ENCODE peak calls at places on chromosomes 7 and 10, in ten cellular contexts. L is 8988T, V is frontal cortex, S is endothelial cell, X is myocyte, R is NCI-H1694 treated with DMSO at 0.1 percent for 48 hours, Z is skeletal muscle cell, G is mesendoderm, E is brain microvascular endothelial cell, W is ELR. H is an unnamed sample.

GRCh38 chr7:100157334-100158228 is 942 bp downstream of the TRAPPC14 start:
- DNase-seq in G (peak; percentile 89), R (no peak), L (peak; percentile 34), X (peak; percentile 50), V (peak; percentile 58), Z (peak; percentile 15), W (peak; percentile 82), S (peak; percentile 39), E (no peak), H (peak; percentile 77)

GRCh38 chr7:68760556-68760955 is 837.7 kb upstream of the AUTS2 start:
- DNase-seq in G (no peak), S (no peak), Z (no peak), V (no peak), X (no peak), W (no peak), L (no peak), E (no peak), R (no peak), H (no peak)

GRCh38 chr7:87580636-87581035 is 20.0 kb downstream of the ABCB1 start:
- DNase-seq in R (no peak), Z (no peak), X (no peak), V (no peak), E (no peak), W (no peak), S (no peak), L (no peak), G (no peak), H (no peak)

GRCh38 chr10:14784459-14785055 is 9.9 kb upstream of the FAM107B start:
- DNase-seq in G (no peak), W (no peak), E (no peak), L (no peak), Z (no peak), S (no peak), R (no peak), V (no peak), X (no peak), H (no peak)

GRCh38 chr10:132208489-132209050 is 21.8 kb downstream of the DPYSL4 start:
- DNase-seq in G (no peak), V (no peak), R (no peak), X (peak; percentile 73), E (no peak), L (no peak), W (no peak), Z (no peak), S (no peak), H (peak; percentile 33)

GRCh38 chr7:35380739-35381224 is 126.9 kb upstream of the TBX20 start:
- DNase-seq in Z (no peak), W (no peak), G (no peak), V (no peak), X (no peak), S (no peak), R (no peak), L (no peak), E (no peak), H (no peak)

GRCh38 chr7:95213809-95214492 is 110.4 kb downstream of the PON1 start:
- DNase-seq in Z (peak; percentile 99), V (no peak), W (no peak), X (peak; percentile 88), R (no peak), G (no peak), L (no peak), E (peak; percentile 81), S (no peak), H (peak; percentile 97)

GRCh38 chr7:129771928-129772479 is 160.5 kb downstream of the NRF1 start:
- DNase-seq in W (no peak), L (no peak), R (no peak), E (no peak), V (no peak), X (no peak), S (no peak), Z (no peak), G (peak; percentile 41), H (no peak)

GRCh38 chr7:13542451-13542850 is 447.0 kb downstream of the ETV1 start:
- DNase-seq in X (no peak), G (no peak), W (no peak), L (no peak), E (no peak), S (no peak), R (no peak), Z (no peak), V (no peak), H (no peak)

GRCh38 chr7:102859084-102859798 is 53.6 kb upstream of the LRRC17 start:
- DNase-seq in Z (no peak), E (no peak), R (no peak), W (no peak), X (no peak), L (no peak), S (no peak), V (no peak), G (no peak), H (peak; percentile 34)

GRCh38 chr10:130254168-130255061 is 118.2 kb downstream of the GLRX3 start:
- DNase-seq in R (no peak), Z (no peak), S (no peak), V (no peak), L (no peak), W (no peak), E (no peak), G (peak; percentile 1), X (peak; percentile 6), H (no peak)

GRCh38 chr10:59557642-59558041 is 152.0 kb downstream of the SLC16A9 start:
- DNase-seq in G (peak; percentile 72), W (no peak), X (no peak), R (no peak), E (no peak), L (no peak), S (no peak), V (no peak), Z (no peak), H (no peak)

GRCh38 chr7:89103564-89103963 is 308.0 kb upstream of the TEX47 start:
- DNase-seq in V (no peak), S (no peak), E (no peak), X (no peak), W (no peak), G (no peak), L (no peak), Z (no peak), R (no peak), H (no peak)

GRCh38 chr10:48205918-48206317 is 68.6 kb downstream of the FRMPD2 start:
- DNase-seq in Z (no peak), V (no peak), L (no peak), X (no peak), G (no peak), S (no peak), W (no peak), R (no peak), E (no peak), H (no peak)

H was measured in LHCN-M2.